ENCODE peak calls at places on chromosomes 13 and 19, in six cellular contexts. K is tibial nerve, L is stomach, Z is heart right ventricle, G is psoas muscle, T is neural progenitor cell. H is an unnamed sample.
A peak's percentile ranks its signal among the peaks of the same experiment; 100 is the strongest.

GRCh38 chr13:27476943-27477681 is 26.7 kb upstream of the MTIF3 start:
- DNase-seq in Z (no peak), L (peak; percentile 76), T (no peak), G (no peak), K (no peak), H (no peak)

GRCh38 chr19:3443840-3444694 is 36.3 kb downstream of the SMIM24 start:
- DNase-seq in K (no peak), Z (peak; percentile 76), L (no peak), T (peak; percentile 91), G (no peak), H (peak; percentile 81)

GRCh38 chr19:55486971-55487883 is 1.0 kb upstream of the SSC5D start:
- DNase-seq in Z (peak; percentile 89), T (peak; percentile 44), L (no peak), G (peak; percentile 85), K (peak; percentile 74), H (peak; percentile 93)

GRCh38 chr19:16650821-16651220 is 9.1 kb downstream of the SMIM7 start:
- DNase-seq in G (no peak), K (no peak), T (no peak), L (no peak), Z (no peak), H (no peak)

GRCh38 chr13:83350569-83350968 is 531.7 kb downstream of the SLITRK1 start:
- DNase-seq in K (no peak), T (no peak), Z (no peak), L (no peak), G (no peak), H (no peak)

GRCh38 chr19:15251749-15252397 is 19.6 kb upstream of the EPHX3 start:
- DNase-seq in T (peak; percentile 88), K (peak; percentile 69), Z (peak; percentile 86), L (peak; percentile 33), G (peak; percentile 95), H (peak; percentile 93)

GRCh38 chr13:20475927-20476691 is 49.5 kb downstream of the CRYL1 start:
- DNase-seq in G (no peak), Z (no peak), T (peak; percentile 26), K (no peak), L (peak; percentile 77), H (no peak)

GRCh38 chr13:27969073-27969865 is at the start of gene CDX2:
- DNase-seq in L (peak; percentile 24), G (no peak), K (no peak), T (peak; percentile 51), Z (no peak), H (no peak)

GRCh38 chr19:58091251-58091995 is 6.6 kb downstream of the ZSCAN18 start:
- DNase-seq in L (no peak), G (peak; percentile 36), T (no peak), Z (no peak), K (no peak), H (peak; percentile 8)

GRCh38 chr13:101875717-101876393 is 423.4 kb downstream of the ITGBL1 start:
- DNase-seq in T (no peak), Z (no peak), G (no peak), L (no peak), K (peak; percentile 23), H (no peak)

GRCh38 chr13:27296496-27296895 is 25.9 kb downstream of the RASL11A start:
- DNase-seq in K (no peak), T (no peak), G (no peak), Z (no peak), L (no peak), H (no peak)

GRCh38 chr13:44651724-44652123 is 75.6 kb upstream of the TSC22D1 start:
- DNase-seq in T (no peak), Z (no peak), K (no peak), G (no peak), L (no peak), H (no peak)

GRCh38 chr13:35983206-35983605 is 148.0 kb downstream of the DCLK1 start:
- DNase-seq in T (no peak), Z (no peak), L (no peak), G (no peak), K (no peak), H (no peak)

GRCh38 chr19:28913626-28914025 is 299.3 kb downstream of the UQCRFS1 start:
- DNase-seq in L (no peak), G (no peak), Z (no peak), K (no peak), T (no peak), H (no peak)

GRCh38 chr13:114130708-114131580 is 1.5 kb downstream of the RASA3 start:
- DNase-seq in T (peak; percentile 68), L (no peak), Z (peak; percentile 53), G (peak; percentile 90), K (peak; percentile 41), H (peak; percentile 88)

GRCh38 chr13:79741006-79741405 is 260.1 kb downstream of the NDFIP2 start:
- DNase-seq in L (no peak), T (no peak), Z (peak; percentile 14), K (no peak), G (no peak), H (no peak)

GRCh38 chr19:37087110-37087509 is 8.9 kb downstream of the ZNF420 start:
- DNase-seq in L (no peak), G (no peak), K (no peak), T (no peak), Z (no peak), H (no peak)
- H3K9me3 ChIP-seq in L (peaks cover 97% of the 10 kb centered on the region), G (peaks cover 59% of the 10 kb centered on the region), K (no peaks in the 10 kb centered on the region), T (peaks cover 40% of the 10 kb centered on the region), Z (peaks cover 95% of the 10 kb centered on the region), H (peaks cover 9% of the 10 kb centered on the region)

GRCh38 chr19:7336321-7336973 is 12.3 kb upstream of the ARHGEF18 start:
- DNase-seq in K (no peak), G (no peak), L (no peak), T (no peak), Z (no peak), H (no peak)
- H3K4me1 ChIP-seq in K (peaks cover 17% of the 10 kb centered on the region), G (no peaks in the 10 kb centered on the region), L (peaks cover 20% of the 10 kb centered on the region), T (no peaks in the 10 kb centered on the region), Z (peaks cover 23% of the 10 kb centered on the region), H (no peaks in the 10 kb centered on the region)

DNA sequence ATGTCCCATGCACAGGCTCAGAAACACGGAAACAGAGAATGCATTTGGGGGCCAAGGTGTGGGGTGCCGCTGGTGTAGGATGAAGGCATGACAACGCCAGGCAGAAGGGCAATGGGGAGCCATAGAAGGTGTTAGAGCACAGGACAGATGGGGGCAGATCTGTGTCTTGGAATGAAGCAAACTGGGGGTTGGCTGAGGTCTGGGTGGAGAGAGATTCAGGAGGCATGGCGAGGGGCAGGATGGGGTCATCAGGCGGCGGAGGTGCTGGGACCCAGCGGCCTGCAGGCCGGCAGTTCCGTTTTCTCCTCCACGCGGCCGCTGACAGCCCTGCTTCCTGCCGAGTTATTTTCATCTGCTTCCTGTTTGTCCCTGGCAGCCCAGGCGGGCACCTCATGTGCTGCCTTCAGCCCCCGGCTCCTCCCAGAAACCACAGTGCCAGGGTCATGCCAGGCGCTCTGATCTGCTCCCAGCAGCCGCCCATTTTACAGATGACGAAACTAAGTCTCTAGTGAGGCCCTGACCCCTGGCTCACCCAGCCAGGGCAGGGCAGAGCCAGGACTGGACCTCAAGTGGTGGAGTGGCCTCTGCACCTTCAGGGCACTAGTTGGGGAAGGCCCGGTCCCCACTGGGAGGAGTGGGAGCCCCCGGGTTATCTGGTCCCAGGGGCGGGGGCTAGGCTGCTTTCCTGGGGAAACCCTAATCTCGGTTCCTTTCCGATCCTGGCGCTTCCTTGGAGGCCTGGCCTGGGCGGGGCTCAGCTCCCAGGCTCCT is 2.2 kb downstream of the ARHGAP45 start:
- DNase-seq in T (no peak), G (peak; percentile 83), Z (peak; percentile 50), L (peak; percentile 74), K (peak; percentile 53), H (peak; percentile 91)
- H3K4me3 ChIP-seq in T (no peak overlapping the region), G (peak overlapping the region; percentile 53), Z (peak overlapping the region; percentile 50), L (peak overlapping the region; percentile 47), K (peak overlapping the region; percentile 55), H (no peak overlapping the region)

GRCh38 chr19:34959021-34959420 is 5.0 kb downstream of the ZNF792 start:
- DNase-seq in T (no peak), G (no peak), K (no peak), Z (no peak), L (no peak), H (no peak)
- H3K9me3 ChIP-seq in T (peaks cover 29% of the 10 kb centered on the region), G (peaks cover 55% of the 10 kb centered on the region), K (peaks cover 25% of the 10 kb centered on the region), Z (peaks cover 86% of the 10 kb centered on the region), L (peaks cover 77% of the 10 kb centered on the region), H (peaks cover 33% of the 10 kb centered on the region)

GRCh38 chr19:50457300-50457699 is 19.0 kb upstream of the EMC10 start:
- DNase-seq in K (no peak), G (no peak), Z (no peak), L (no peak), T (no peak), H (no peak)
- H3K4me1 ChIP-seq in K (no peaks in the 10 kb centered on the region), G (no peaks in the 10 kb centered on the region), Z (no peaks in the 10 kb centered on the region), L (no peaks in the 10 kb centered on the region), T (no peaks in the 10 kb centered on the region), H (no peaks in the 10 kb centered on the region)

GRCh38 chr19:35363711-35364425 is 5.6 kb downstream of the FFAR3 start:
- DNase-seq in T (no peak), L (peak; percentile 20), Z (no peak), K (no peak), G (no peak), H (no peak)
- H3K4me3 ChIP-seq in T (no peak overlapping the region), L (no peak overlapping the region), Z (no peak overlapping the region), K (no peak overlapping the region), G (no peak overlapping the region), H (no peak overlapping the region)

GRCh38 chr19:23971598-23971997 is 56.9 kb downstream of the ZNF726 start:
- DNase-seq in L (no peak), Z (no peak), G (no peak), K (no peak), T (no peak), H (no peak)

GRCh38 chr19:23980805-23981204 is 66.1 kb downstream of the ZNF726 start:
- DNase-seq in Z (no peak), K (no peak), G (no peak), T (no peak), L (no peak), H (no peak)

GRCh38 chr19:23972161-23972560 is 57.5 kb downstream of the ZNF726 start:
- DNase-seq in K (no peak), T (no peak), L (no peak), Z (no peak), G (no peak), H (no peak)

GRCh38 chr19:23978068-23978467 is 63.4 kb downstream of the ZNF726 start:
- DNase-seq in L (no peak), Z (no peak), K (no peak), G (no peak), T (no peak), H (no peak)

DNA sequence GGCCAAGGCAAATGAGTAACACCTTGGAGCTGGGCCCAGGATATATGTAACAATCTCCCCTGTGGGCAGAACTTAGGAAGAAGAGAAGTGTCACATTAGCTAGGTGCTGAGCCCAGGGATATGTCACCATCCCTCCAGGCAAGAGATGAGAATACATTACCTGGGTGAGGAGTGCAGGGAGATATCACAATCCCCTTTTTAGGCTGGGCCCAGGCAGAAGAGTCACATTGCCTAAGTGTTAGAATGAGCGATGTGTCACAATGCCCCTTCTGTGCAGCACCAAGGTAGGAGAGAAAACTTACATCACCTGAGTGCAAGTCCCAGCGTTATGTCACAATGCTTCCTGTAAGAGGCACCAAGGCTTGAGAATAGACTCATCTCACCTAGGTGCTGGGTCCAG is 60.3 kb downstream of the ZNF726 start:
- DNase-seq in K (no peak), T (no peak), L (no peak), Z (no peak), G (no peak), H (no peak)
- H3K9me3 ChIP-seq in K (no peaks in the 10 kb centered on the region), T (peaks cover 8% of the 10 kb centered on the region), L (peaks cover 11% of the 10 kb centered on the region), Z (no peaks in the 10 kb centered on the region), G (no peaks in the 10 kb centered on the region), H (peaks cover 2% of the 10 kb centered on the region)

H was measured in aorta.